ENCODE peak calls at places on chromosomes 11 and 22, in six cellular contexts. C is thoracic aorta, B is HFF-Myc, O is fibroblast of mammary gland, W is AG09309, S is psoas muscle. G is an unnamed sample.

GRCh38 chr22:28015676-28016601 is 96.9 kb upstream of the PITPNB start:
- DNase-seq in O (no peak), W (no peak), C (no peak), S (peak), B (no peak), G (no peak)

GRCh38 chr11:60428517-60428916 is 855 bp upstream of the MS4A5 start:
- DNase-seq in O (no peak), W (no peak), S (no peak), C (no peak), B (no peak), G (no peak)

GRCh38 chr11:85109141-85109540 is 518.0 kb downstream of the DLG2 start:
- DNase-seq in B (no peak), C (no peak), W (no peak), O (no peak), S (no peak), G (no peak)

GRCh38 chr11:126654886-126655806 is 299.7 kb downstream of the ST3GAL4 start:
- DNase-seq in S (no peak), C (no peak), O (no peak), B (no peak), W (no peak), G (no peak)

GRCh38 chr11:26717761-26718160 is 4.1 kb downstream of the SLC5A12 start:
- DNase-seq in W (no peak), S (no peak), B (no peak), O (no peak), C (no peak), G (no peak)

GRCh38 chr11:79095424-79095823 is 345.4 kb downstream of the TENM4 start:
- DNase-seq in S (no peak), B (no peak), O (no peak), W (no peak), C (no peak), G (no peak)

GRCh38 chr11:2830886-2831285 is 54.7 kb downstream of the CDKN1C start:
- DNase-seq in W (no peak), B (no peak), O (no peak), C (no peak), S (no peak), G (no peak)

GRCh38 chr11:62108017-62108750 is 15.6 kb upstream of the INCENP start:
- DNase-seq in O (peak), W (peak), S (no peak), B (peak), C (no peak), G (no peak)

GRCh38 chr11:127895776-127896175 is 691.6 kb downstream of the ETS1 start:
- DNase-seq in B (no peak), W (no peak), C (no peak), O (no peak), S (no peak), G (no peak)

GRCh38 chr11:124751391-124751740 is 689 bp downstream of the VSIG2 start:
- DNase-seq in S (no peak), W (no peak), O (no peak), C (no peak), B (no peak), G (no peak)

GRCh38 chr11:122398167-122398566 is 257.4 kb upstream of the UBASH3B start:
- DNase-seq in B (no peak), W (peak), C (no peak), S (no peak), O (peak), G (no peak)

GRCh38 chr11:43734256-43734655 is 53.7 kb downstream of the HSD17B12 start:
- DNase-seq in O (no peak), C (no peak), B (no peak), W (no peak), S (no peak), G (no peak)

GRCh38 chr11:102874842-102875241 is at the start of gene MMP12:
- DNase-seq in B (no peak), S (no peak), C (no peak), W (no peak), O (no peak), G (no peak)

GRCh38 chr11:86240164-86240563 is 4.4 kb upstream of the EED start:
- DNase-seq in S (no peak), B (no peak), O (no peak), C (no peak), W (no peak), G (no peak)

GRCh38 chr22:40679964-40680818 is 907 bp downstream of the MCHR1 start:
- DNase-seq in S (no peak), C (no peak), B (no peak), W (no peak), O (peak), G (no peak)

GRCh38 chr22:49551897-49552659 is 275.6 kb downstream of the BRD1 start:
- DNase-seq in C (no peak), O (no peak), B (no peak), W (no peak), S (no peak), G (no peak)

GRCh38 chr22:50459443-50460140 is 15.2 kb downstream of the SBF1 start:
- DNase-seq in B (no peak), S (no peak), O (no peak), W (no peak), C (no peak), G (no peak)

GRCh38 chr11:69567951-69568808 is 72.8 kb upstream of the CCND1 start:
- DNase-seq in S (no peak), C (no peak), B (no peak), O (no peak), W (no peak), G (no peak)

GRCh38 chr11:31641477-31642062 is 132.0 kb downstream of the ELP4 start:
- DNase-seq in C (no peak), B (no peak), W (no peak), S (no peak), O (peak), G (no peak)

GRCh38 chr22:29044657-29045176 is 16.9 kb downstream of the C22orf31 start:
- DNase-seq in S (no peak), O (peak), C (no peak), W (no peak), B (peak), G (no peak)

GRCh38 chr22:48154169-48154942 is 1391.9 kb downstream of the TBC1D22A start:
- DNase-seq in S (no peak), B (no peak), O (no peak), C (no peak), W (no peak), G (no peak)

GRCh38 chr11:113951487-113951886 is 23.4 kb upstream of the HTR3A start:
- DNase-seq in O (no peak), S (no peak), B (no peak), W (no peak), C (no peak), G (no peak)

GRCh38 chr11:35878736-35879135 is 65.1 kb upstream of the LDLRAD3 start:
- DNase-seq in S (no peak), O (no peak), C (no peak), B (no peak), W (no peak), G (no peak)

GRCh38 chr22:32177221-32177765 is 18.2 kb upstream of the C22orf42 start:
- DNase-seq in S (no peak), C (no peak), B (no peak), W (no peak), O (peak), G (no peak)

GRCh38 chr11:36142439-36142838 is 146.8 kb downstream of the COMMD9 start:
- DNase-seq in B (no peak), W (no peak), S (no peak), O (no peak), C (no peak), G (no peak)

GRCh38 chr11:18599739-18600230 is at the start of gene MISFA:
- DNase-seq in C (no peak), S (no peak), B (no peak), W (peak), O (peak), G (no peak)

GRCh38 chr22:47626428-47627390 is 864.3 kb downstream of the TBC1D22A start:
- DNase-seq in W (no peak), S (no peak), O (no peak), B (no peak), C (no peak), G (no peak)

GRCh38 chr11:95231881-95232605 is 1.0 kb upstream of the SESN3 start:
- DNase-seq in S (peak), C (no peak), B (no peak), O (peak), W (no peak), G (peak)

GRCh38 chr11:25535462-25535861 is 796.5 kb upstream of the ANO3 start:
- DNase-seq in C (no peak), W (no peak), B (no peak), O (peak), S (peak), G (no peak)

GRCh38 chr11:17352925-17353227 is 1.3 kb downstream of the NCR3LG1 start:
- DNase-seq in O (peak), B (no peak), W (no peak), S (peak), C (no peak), G (no peak)

GRCh38 chr11:128196235-128196634 is 391.1 kb downstream of the ETS1 start:
- DNase-seq in B (no peak), O (peak), W (peak), S (no peak), C (no peak), G (no peak)

GRCh38 chr11:29282088-29282487 is 734.7 kb downstream of the KCNA4 start:
- DNase-seq in W (peak), O (peak), B (peak), S (no peak), C (no peak), G (peak)

GRCh38 chr11:45580399-45580798 is 85.0 kb downstream of the CHST1 start:
- DNase-seq in B (peak), S (no peak), O (peak), C (no peak), W (no peak), G (peak)

GRCh38 chr22:41603873-41604332 is 14.3 kb upstream of the PMM1 start:
- DNase-seq in S (no peak), B (no peak), O (no peak), W (no peak), C (no peak), G (no peak)

GRCh38 chr11:15170170-15170569 is 55.4 kb downstream of the INSC start:
- DNase-seq in C (no peak), W (no peak), B (no peak), S (no peak), O (peak), G (no peak)

GRCh38 chr11:117816151-117816741 is 8.3 kb downstream of the FXYD2 start:
- DNase-seq in B (no peak), S (peak), W (no peak), O (peak), C (no peak), G (no peak)

GRCh38 chr22:43393132-43393844 is 18.5 kb upstream of the MPPED1 start:
- DNase-seq in O (no peak), B (no peak), C (no peak), W (no peak), S (no peak), G (no peak)

GRCh38 chr11:65225284-65226102 is 36.3 kb upstream of the POLA2 start:
- DNase-seq in C (no peak), O (peak), S (peak), B (no peak), W (peak), G (no peak)

GRCh38 chr11:6654281-6655019 is 1.2 kb downstream of the DCHS1 start:
- DNase-seq in S (no peak), W (no peak), O (no peak), C (no peak), B (no peak), G (no peak)
- H3K4me3 ChIP-seq in S (peak), W (peak), O (no peak), C (peak), B (peak), G (no peak)

GRCh38 chr11:75159081-75159953 is 8.4 kb downstream of the SLCO2B1 start:
- DNase-seq in W (no peak), B (no peak), C (no peak), S (no peak), O (no peak), G (no peak)
- TF ChIP-seq CTCF in W (no peak), B (no peak), C (no peak), S (no peak), O (no peak), G (no peak)

GRCh38 chr22:36204001-36204640 is 2.5 kb upstream of the APOL4 start:
- DNase-seq in B (no peak), W (no peak), C (no peak), O (no peak), S (no peak), G (no peak)
- H3K4me3 ChIP-seq in B (peak), W (no peak), C (no peak), O (no peak), S (no peak), G (no peak)

GRCh38 chr11:77112641-77113381 is 10.2 kb downstream of the OMP start:
- DNase-seq in C (no peak), B (no peak), W (no peak), O (no peak), S (peak), G (no peak)
- TF ChIP-seq CTCF in C (no peak), B (no peak), W (no peak), O (no peak), S (no peak), G (no peak)

GRCh38 chr22:37661160-37661924 is 2.8 kb downstream of the PDXP start:
- DNase-seq in B (no peak), S (no peak), O (peak), W (no peak), C (no peak), G (no peak)

GRCh38 chr22:37659897-37660708 is 1.6 kb downstream of the PDXP start:
- DNase-seq in C (no peak), B (no peak), W (no peak), S (no peak), O (no peak), G (no peak)

GRCh38 chr22:37659066-37659896 is 758 bp downstream of the PDXP start:
- DNase-seq in S (no peak), B (no peak), C (no peak), W (no peak), O (no peak), G (no peak)

GRCh38 chr22:37662039-37662438 is 3.5 kb downstream of the PDXP start:
- DNase-seq in W (no peak), S (no peak), C (no peak), B (no peak), O (no peak), G (no peak)

DNA sequence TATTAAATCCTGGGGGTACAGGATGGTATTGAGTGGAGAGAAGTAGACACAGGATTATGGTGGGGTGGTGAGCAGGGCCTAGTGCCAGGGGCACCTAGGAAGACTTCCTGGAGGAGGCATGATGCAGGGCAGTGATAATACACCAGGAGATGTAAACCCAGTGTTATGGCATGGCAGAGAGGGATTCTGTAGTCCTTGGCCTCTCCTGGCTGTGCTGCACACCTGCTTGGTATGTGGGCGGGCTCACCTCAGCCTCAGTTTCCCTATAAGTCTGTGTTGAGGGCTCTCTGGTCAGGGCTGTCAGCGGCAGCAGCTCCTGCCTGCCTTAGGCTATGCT is 2.2 kb downstream of the PDXP start:
- DNase-seq in S (no peak), C (no peak), W (no peak), O (no peak), B (no peak), G (no peak)
- H3K4me3 ChIP-seq in S (peak), C (no peak), W (no peak), O (no peak), B (peak), G (no peak)

GRCh38 chr22:30326704-30327362 is at the start of gene TBC1D10A:
- DNase-seq in O (peak), C (peak), W (no peak), B (no peak), S (peak), G (peak)

GRCh38 chr22:30325724-30326703 is 727 bp downstream of the TBC1D10A start:
- DNase-seq in B (no peak), S (peak), C (no peak), O (no peak), W (no peak), G (no peak)

GRCh38 chr22:30325065-30325720 is 1.5 kb downstream of the TBC1D10A start:
- DNase-seq in S (peak), C (peak), B (no peak), W (peak), O (peak), G (no peak)

GRCh38 chr22:30328466-30329049 is 1.8 kb upstream of the TBC1D10A start:
- DNase-seq in O (no peak), B (no peak), W (no peak), C (no peak), S (no peak), G (no peak)

DNA sequence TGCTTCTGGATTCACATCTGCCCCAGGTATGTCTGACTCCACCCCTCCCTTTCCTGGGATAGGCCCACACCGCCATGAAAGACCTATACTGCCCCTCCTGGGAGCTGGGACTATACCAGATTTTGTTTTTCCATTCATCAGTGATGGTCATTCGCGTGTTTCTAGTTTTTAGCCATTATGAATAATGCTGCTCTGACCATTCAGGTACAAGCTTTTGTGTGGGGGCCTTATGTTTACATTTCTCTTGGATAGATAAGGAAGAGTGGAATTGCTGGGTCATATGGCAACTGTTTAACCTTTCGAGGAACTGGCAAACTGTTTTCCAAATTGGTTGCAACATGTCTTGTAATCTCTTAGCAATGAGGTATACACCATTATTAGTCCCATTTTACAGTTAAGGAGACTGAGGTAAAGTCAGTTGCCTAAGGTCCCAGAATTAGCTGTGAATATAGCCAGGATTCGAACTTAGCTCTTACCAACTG is 1.2 kb upstream of the TBC1D10A start:
- DNase-seq in O (no peak), W (no peak), S (no peak), B (no peak), C (no peak), G (no peak)
- TF ChIP-seq CTCF in O (no peak), W (no peak), S (no peak), B (no peak), C (no peak), G (peak)

DNA sequence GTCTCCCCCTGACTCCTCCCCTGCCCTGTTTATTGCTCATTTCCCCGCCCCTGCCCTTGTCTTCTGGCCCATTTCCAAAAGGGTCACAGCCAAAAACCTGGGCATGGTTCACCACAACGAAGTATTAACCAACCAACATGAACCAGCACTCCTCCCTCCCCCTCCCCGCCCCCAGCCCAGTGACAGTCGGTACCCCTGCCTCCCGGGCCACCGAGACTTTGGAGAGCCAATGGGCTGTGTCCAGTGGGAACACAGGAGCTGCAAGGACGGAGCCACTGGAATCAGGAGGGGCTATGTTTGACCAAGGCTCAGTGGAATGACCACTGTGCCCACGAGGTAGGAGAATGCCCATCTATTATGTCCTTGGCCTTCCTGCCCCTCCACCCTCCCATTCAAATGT is 63.0 kb downstream of the BTG4 start:
- DNase-seq in S (no peak), B (no peak), O (no peak), C (no peak), W (no peak), G (no peak)
- H3K4me3 ChIP-seq in S (no peak), B (no peak), O (no peak), C (no peak), W (no peak), G (no peak)

GRCh38 chr22:18987765-18988164 is 51.7 kb upstream of the PRODH start:
- DNase-seq in O (peak), W (no peak), C (no peak), S (no peak), B (no peak), G (no peak)
- TF ChIP-seq CTCF in O (peak), W (peak), C (no peak), S (peak), B (peak), G (peak)

GRCh38 chr11:118898400-118899295 is 15.0 kb downstream of the CXCR5 start:
- DNase-seq in B (no peak), C (no peak), S (no peak), O (no peak), W (no peak), G (no peak)
- H3K4me3 ChIP-seq in B (no peak), C (no peak), S (no peak), O (no peak), W (no peak), G (no peak)